ENCODE peak calls at places on chromosomes 12 and 14, in ten cellular contexts. E is Panc1, B is HFFc6, G is GM10248, F is lower leg skin, J is lower lobe of right lung, V is AG04450, X is nephron progenitor cell, H is DND-41, Y is neural crest cell. Q is an unnamed sample.

GRCh38 chr14:32367501-32367900 is 38.4 kb downstream of the AKAP6 start:
- DNase-seq in V (no peak), Y (no peak), B (no peak), F (no peak), X (no peak), H (no peak), J (no peak), E (no peak), G (no peak), Q (no peak)

GRCh38 chr12:89954259-89954658 is 245.6 kb upstream of the ATP2B1 start:
- DNase-seq in G (no peak), F (no peak), V (no peak), J (no peak), X (no peak), Y (no peak), H (no peak), B (no peak), E (no peak), Q (no peak)

GRCh38 chr14:87043667-87044200 is 949.2 kb downstream of the GALC start:
- DNase-seq in X (no peak), E (no peak), H (no peak), J (no peak), F (no peak), V (no peak), Y (no peak), G (no peak), B (no peak), Q (no peak)

GRCh38 chr14:20415723-20416622 is 2.7 kb upstream of the TEP1 start:
- DNase-seq in V (peak; percentile 23), B (peak; percentile 53), G (peak; percentile 59), X (no peak), F (peak; percentile 40), E (no peak), J (no peak), H (peak; percentile 63), Y (peak; percentile 17), Q (peak; percentile 61)

GRCh38 chr14:67232066-67232465 is 9.2 kb upstream of the PALS1 start:
- DNase-seq in E (no peak), Y (no peak), F (no peak), H (no peak), J (no peak), B (no peak), G (no peak), V (no peak), X (no peak), Q (no peak)

GRCh38 chr12:12726543-12727093 is 9.4 kb downstream of the CDKN1B start:
- DNase-seq in V (no peak), H (no peak), B (peak; percentile 85), J (no peak), E (no peak), Y (no peak), F (no peak), X (no peak), G (no peak), Q (peak; percentile 31)

GRCh38 chr14:23215421-23215820 is 22.3 kb upstream of the RNF212B start:
- DNase-seq in B (no peak), J (no peak), V (no peak), Y (no peak), F (no peak), E (no peak), X (no peak), H (no peak), G (no peak), Q (no peak)

GRCh38 chr12:130796985-130797686 is 41.9 kb downstream of the STX2 start:
- DNase-seq in X (no peak), Y (no peak), E (no peak), V (no peak), G (peak; percentile 59), F (no peak), B (no peak), J (no peak), H (no peak), Q (peak; percentile 80)

GRCh38 chr12:111338096-111338495 is 30.8 kb downstream of the PHETA1 start:
- DNase-seq in J (no peak), F (no peak), E (no peak), B (no peak), H (no peak), V (no peak), Y (no peak), G (no peak), X (no peak), Q (no peak)

GRCh38 chr12:108302471-108303311 is 36.4 kb downstream of the CMKLR1 start:
- DNase-seq in B (no peak), Y (no peak), G (no peak), J (peak; percentile 75), H (no peak), X (peak; percentile 32), F (peak; percentile 83), V (no peak), E (no peak), Q (no peak)
- TF ChIP-seq CTCF in B (no peak), Y (no peak), G (no peak), J (peak; percentile 44), H (peak; percentile 11), X (no peak), F (no peak), V (no peak), E (no peak), Q (no peak)

GRCh38 chr12:108201808-108202207 is 72.7 kb downstream of the WSCD2 start:
- DNase-seq in V (no peak), X (no peak), J (no peak), Y (no peak), H (no peak), G (no peak), E (no peak), B (no peak), F (no peak), Q (no peak)
- TF ChIP-seq CTCF in V (no peak), X (no peak), J (no peak), Y (no peak), H (no peak), G (no peak), E (no peak), B (no peak), F (no peak), Q (no peak)

GRCh38 chr14:99517046-99517642 is 35.9 kb downstream of the CCNK start:
- DNase-seq in G (no peak), B (no peak), J (no peak), X (no peak), H (no peak), F (no peak), V (no peak), Y (no peak), E (no peak), Q (no peak)
- TF ChIP-seq CTCF in G (no peak), B (no peak), J (no peak), X (no peak), H (no peak), F (no peak), V (no peak), Y (no peak), E (no peak), Q (no peak)

DNA sequence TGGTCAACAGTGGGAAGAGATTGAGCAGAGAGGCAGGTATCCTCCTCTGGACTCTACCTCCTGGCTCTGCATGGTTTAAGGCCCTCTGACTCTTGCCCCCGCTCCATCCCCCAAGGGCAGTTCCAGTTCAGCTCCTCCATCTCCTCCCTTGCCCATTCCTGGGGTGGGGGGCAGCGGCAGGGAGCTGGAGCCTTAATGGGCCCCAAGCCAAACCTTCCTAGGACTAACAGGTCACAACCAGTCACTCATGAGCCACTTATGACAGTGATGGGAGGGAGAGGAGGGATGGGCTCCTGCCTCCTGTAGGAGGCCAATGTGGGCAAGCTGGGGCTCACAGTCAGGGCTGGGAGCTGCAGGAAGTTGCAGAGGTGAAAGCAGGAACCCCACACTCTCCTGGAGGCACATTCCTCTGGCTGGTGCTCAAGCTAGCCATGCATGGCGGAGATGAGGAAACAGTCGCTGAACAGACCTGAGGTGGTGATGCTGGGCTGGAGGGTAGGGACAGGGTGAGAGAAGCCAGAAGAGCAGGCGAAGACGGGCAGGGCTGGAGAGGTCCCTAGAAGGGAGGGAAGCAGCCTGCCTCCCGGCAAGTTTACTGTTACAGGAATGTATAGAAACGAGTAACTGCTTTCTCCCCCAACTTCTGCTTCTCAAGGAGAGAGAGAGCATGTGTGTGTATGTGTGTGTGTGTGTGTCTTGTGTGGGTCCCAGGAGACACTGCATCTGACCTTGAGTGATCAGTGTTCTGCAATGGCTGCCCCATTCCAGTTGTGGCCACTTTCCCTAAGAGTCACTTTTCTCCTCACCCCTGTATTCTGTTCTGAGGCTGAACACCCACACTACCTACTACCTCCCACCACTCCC is 5.0 kb upstream of the RAPGEF3 start:
- DNase-seq in G (no peak), H (no peak), B (no peak), Y (no peak), J (peak; percentile 31), X (peak; percentile 26), V (no peak), F (no peak), E (no peak), Q (no peak)
- TF ChIP-seq CTCF in G (no peak), H (no peak), B (no peak), Y (no peak), J (no peak), X (no peak), V (no peak), F (no peak), E (no peak), Q (no peak)

GRCh38 chr12:3313655-3314305 is 177.2 kb upstream of the PRMT8 start:
- DNase-seq in F (no peak), B (peak; percentile 28), X (peak; percentile 42), G (peak; percentile 57), E (no peak), V (no peak), J (no peak), H (peak; percentile 31), Y (no peak), Q (peak; percentile 35)
- TF ChIP-seq CTCF in F (no peak), B (peak; percentile 64), X (peak; percentile 42), G (peak; percentile 32), E (peak; percentile 51), V (peak; percentile 47), J (peak; percentile 26), H (peak; percentile 58), Y (peak; percentile 60), Q (peak; percentile 32)

GRCh38 chr12:117292688-117293087 is 68.7 kb downstream of the NOS1 start:
- DNase-seq in E (no peak), Y (no peak), X (no peak), F (no peak), G (no peak), V (no peak), H (no peak), B (no peak), J (no peak), Q (no peak)

GRCh38 chr12:117298648-117299225 is 62.7 kb downstream of the NOS1 start:
- DNase-seq in E (no peak), G (no peak), X (no peak), B (no peak), V (no peak), F (no peak), H (no peak), Y (no peak), J (no peak), Q (no peak)

GRCh38 chr12:117298191-117298590 is 63.2 kb downstream of the NOS1 start:
- DNase-seq in B (no peak), J (no peak), F (no peak), G (no peak), Y (no peak), E (no peak), H (no peak), X (no peak), V (no peak), Q (no peak)

GRCh38 chr12:117294206-117294605 is 67.2 kb downstream of the NOS1 start:
- DNase-seq in X (peak; percentile 32), G (no peak), H (no peak), J (no peak), B (no peak), E (no peak), Y (no peak), F (no peak), V (no peak), Q (no peak)

GRCh38 chr12:117293510-117293909 is 67.9 kb downstream of the NOS1 start:
- DNase-seq in X (no peak), V (no peak), Y (no peak), F (no peak), H (no peak), B (no peak), G (no peak), J (no peak), E (no peak), Q (no peak)
- TF ChIP-seq CTCF in X (no peak), V (no peak), Y (no peak), F (no peak), H (no peak), B (no peak), G (no peak), J (no peak), E (no peak), Q (no peak)

Q was measured in activated CD8-positive, alpha-beta T cell treated with anti-CD3 and anti-CD28 coated beads for 36 hours.